ENCODE peak calls at places on chromosomes 12 and 14, in four cellular contexts. G is GM12878, S is WTC11, V is K562. F is an unnamed sample.

GRCh38 chr12:67068204-67068731 is 200.9 kb upstream of the CAND1 start:
- DNase-seq in G (no peak), V (no peak), S (peak), F (no peak)

GRCh38 chr14:58353516-58354299 is 42.0 kb upstream of the TOMM20L start:
- DNase-seq in S (no peak), G (no peak), V (no peak), F (no peak)

GRCh38 chr12:4996714-4997113 is 47.0 kb upstream of the KCNA5 start:
- DNase-seq in S (no peak), V (no peak), G (no peak), F (no peak)

GRCh38 chr14:59507063-59507751 is 22.9 kb downstream of the JKAMP start:
- DNase-seq in S (peak), G (no peak), V (peak), F (peak)

GRCh38 chr12:33253123-33253522 is 186.5 kb downstream of the SYT10 start:
- DNase-seq in G (no peak), S (no peak), V (no peak), F (no peak)

GRCh38 chr12:49580572-49581535 is 12.9 kb upstream of the MCRS1 start:
- DNase-seq in V (peak), G (no peak), S (peak), F (peak)

GRCh38 chr14:93832665-93833064 is 44.4 kb upstream of the PRIMA1 start:
- DNase-seq in V (no peak), G (no peak), S (no peak), F (no peak)

GRCh38 chr14:57464013-57464730 is 29.5 kb downstream of the CCDC198 start:
- DNase-seq in S (no peak), V (no peak), G (no peak), F (no peak)

GRCh38 chr12:1204581-1205121 is 213.6 kb downstream of the ERC1 start:
- DNase-seq in G (peak), V (no peak), S (no peak), F (no peak)

GRCh38 chr12:125688223-125688622 is 623.0 kb downstream of the AACS start:
- DNase-seq in G (no peak), S (no peak), V (no peak), F (no peak)

GRCh38 chr12:84355561-84355960 is 557.0 kb downstream of the SLC6A15 start:
- DNase-seq in V (no peak), G (no peak), S (no peak), F (no peak)

GRCh38 chr12:66087365-66087943 is 43.1 kb downstream of the LLPH start:
- DNase-seq in G (no peak), V (peak), S (peak), F (peak)

DNA sequence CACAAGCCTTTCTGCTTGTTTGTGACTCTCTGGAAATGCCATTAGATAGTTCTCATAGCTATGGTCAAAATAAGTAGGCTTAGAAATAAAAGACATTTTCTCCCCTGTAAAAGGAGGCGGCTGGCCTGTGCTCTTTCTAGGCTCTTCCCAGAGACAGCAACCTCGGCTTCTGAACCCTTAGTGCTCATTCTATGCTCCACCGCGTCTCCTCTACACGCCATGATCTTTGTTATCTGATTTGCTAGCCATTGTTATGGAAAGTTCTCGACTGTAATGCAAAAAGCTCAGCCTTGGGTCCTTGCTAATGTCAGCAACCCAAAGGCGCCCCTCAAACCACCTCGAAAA is 64.5 kb downstream of the CRADD start:
- DNase-seq in V (peak), G (no peak), S (peak), F (peak)
- TF ChIP-seq ESRRA in V (no peak), G (no peak), S (no peak), F (no peak)

GRCh38 chr12:45329238-45329637 is 113.3 kb downstream of the ANO6 start:
- DNase-seq in G (no peak), S (no peak), V (no peak), F (no peak)
- TF ChIP-seq ATF3 in G (no peak), S (no peak), V (no peak), F (no peak)

DNA sequence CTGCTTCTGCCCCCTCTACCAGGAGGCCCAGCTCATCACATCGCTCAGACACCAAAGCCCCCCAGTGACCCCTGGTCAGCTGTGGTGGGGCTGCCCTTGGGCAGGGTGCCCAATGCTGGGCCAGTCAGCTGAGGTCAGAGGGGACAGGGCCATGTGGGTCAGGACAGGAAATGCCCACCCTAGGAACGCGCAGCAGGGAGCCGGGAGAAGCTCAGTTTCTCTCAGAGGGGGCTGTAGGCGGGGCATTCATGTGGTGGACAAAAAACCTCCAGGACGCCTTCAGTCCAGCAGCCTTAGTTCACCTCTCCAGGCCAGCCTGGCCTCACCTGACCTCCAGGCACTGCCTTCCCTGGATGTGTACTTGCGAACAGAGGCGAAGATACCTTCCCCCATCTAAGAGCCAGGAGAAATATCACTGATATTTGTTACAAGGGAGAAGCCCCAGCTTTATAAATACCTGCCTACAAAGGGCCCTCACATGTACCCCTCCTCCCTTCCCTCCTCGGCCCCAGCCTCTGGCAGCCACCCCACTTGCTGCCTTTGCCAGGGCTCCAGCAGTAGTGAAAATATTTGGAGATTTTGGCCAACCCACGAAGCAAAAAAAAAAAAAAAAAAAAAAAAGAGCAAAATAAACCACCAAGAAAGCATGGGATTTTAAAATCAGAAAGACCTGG is 41.9 kb upstream of the PLEKHG6 start:
- DNase-seq in V (no peak), S (no peak), G (no peak), F (no peak)
- TF ChIP-seq ESRRA in V (no peak), S (no peak), G (no peak), F (no peak)

GRCh38 chr12:52183544-52183910 is 8.3 kb downstream of the KRT80 start:
- DNase-seq in G (no peak), V (no peak), S (no peak), F (no peak)
- TF ChIP-seq ATF3 in G (no peak), V (no peak), S (no peak), F (no peak)

DNA sequence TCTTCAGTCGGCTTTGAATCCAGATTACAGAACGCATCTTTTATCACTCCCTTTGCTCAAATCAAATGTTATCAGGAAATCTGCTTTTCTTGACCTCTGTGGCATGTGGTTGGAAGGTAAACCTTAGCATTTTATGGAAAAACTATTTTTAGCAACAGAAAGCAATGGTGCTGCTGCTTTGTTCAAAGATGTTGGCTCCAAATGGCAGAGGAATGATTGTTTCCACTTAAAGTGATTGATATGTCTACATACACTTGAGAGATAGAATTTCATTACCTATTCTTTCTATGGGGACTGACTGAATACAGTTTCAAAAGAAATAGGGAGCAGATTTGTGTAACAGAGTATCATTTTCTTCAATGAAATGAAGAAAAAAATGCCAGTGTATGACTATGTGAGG is 761.2 kb downstream of the NOVA1 start:
- DNase-seq in S (no peak), V (no peak), G (no peak), F (no peak)
- TF ChIP-seq ESRRA in S (no peak), V (no peak), G (no peak), F (no peak)

DNA sequence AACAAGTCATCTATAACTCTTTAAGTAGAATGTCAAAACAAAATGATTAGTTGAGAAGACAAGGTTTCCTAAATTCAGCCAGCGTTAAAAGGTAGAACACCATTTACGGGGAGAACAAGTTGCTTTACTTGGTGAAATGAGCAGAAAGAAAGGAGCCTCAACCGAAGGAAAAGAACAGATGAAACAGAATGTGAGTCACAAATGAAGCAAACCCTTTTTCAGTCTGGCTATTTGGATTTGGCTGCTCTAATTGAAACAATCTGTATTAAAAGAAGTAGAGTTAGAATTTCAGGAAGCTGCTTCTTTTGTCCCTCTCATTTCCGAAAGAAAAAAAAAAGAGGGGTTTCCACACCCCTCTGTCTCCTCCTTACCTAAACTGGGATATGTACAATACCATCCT is 34.6 kb downstream of the CEP128 start:
- DNase-seq in S (no peak), G (no peak), V (no peak), F (no peak)
- TF ChIP-seq ATF3 in S (no peak), G (no peak), V (no peak), F (no peak)

GRCh38 chr12:123908884-123909807 is 63.5 kb downstream of the CCDC92 start:
- DNase-seq in G (no peak), V (no peak), S (no peak), F (no peak)
- TF ChIP-seq ESRRA in G (no peak), V (no peak), S (no peak), F (no peak)

DNA sequence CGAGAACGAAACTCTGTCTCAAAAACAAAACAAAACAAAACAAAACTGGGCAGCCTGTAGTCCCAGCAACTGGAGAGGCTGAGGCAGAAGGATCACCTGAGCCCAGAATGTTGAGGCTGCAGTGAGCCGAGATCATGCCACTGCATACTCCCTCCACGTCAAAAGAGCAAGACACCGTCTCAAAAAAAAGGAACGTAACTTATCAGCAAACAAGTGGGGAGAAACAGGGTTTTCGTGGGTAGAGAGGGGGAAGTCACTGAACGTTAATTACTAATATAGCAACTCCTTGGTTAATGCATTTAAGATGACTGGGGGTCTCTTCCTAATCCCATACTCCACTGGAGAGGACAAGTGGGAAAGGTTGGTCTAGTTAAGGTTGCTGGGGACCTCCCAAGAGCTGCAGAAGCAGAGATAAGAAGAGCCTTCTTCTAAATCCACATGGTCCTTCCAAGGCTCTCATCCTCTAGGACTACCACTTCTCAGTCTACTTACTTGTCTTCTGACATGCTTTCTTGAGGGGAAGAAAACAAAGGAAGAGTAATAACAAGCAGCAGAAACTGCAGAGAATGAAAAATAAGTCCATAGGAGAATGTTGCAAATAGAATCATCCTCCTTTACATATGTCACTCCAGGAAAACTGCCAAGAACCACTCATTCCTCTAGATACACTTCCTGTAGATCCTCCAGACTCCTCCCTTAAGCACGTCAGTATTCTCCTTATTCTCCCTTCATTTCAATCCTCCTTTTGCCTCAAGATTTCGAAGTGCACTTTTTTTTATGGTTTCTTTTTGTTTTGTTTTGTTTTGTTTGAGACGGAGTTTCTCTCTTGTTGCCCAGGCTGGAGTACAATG is 5.8 kb downstream of the NUMB start:
- DNase-seq in V (no peak), S (no peak), G (no peak), F (no peak)
- TF ChIP-seq ATF3 in V (no peak), S (no peak), G (no peak), F (no peak)

DNA sequence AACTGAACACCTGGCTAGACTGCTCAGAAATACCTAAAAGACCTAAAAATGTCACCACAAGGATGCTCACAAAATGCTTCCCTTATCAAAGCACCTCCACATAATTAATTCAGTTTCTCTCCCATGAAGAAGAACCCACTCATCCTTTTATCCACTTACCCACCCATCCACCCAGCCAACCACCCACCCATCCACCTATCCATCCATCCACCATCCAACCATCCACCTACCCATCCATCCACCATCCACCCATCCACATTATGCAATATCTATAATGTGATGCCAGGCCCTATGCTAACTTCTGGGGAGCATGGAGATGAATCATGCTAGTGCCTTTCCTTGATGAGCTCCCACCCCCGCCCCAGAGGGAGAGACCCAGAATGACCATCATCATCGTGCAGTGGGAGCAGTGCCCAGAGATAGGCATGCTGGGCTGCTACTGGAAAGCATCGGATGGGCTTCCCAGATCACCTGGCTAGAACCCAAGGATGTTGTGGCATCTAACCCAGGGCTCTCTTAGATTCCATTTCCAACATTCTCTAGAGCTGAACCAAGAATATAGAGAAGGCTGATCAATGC is 166.6 kb downstream of the TTC7B start:
- DNase-seq in G (no peak), S (no peak), V (no peak), F (no peak)
- TF ChIP-seq ESRRA in G (no peak), S (no peak), V (no peak), F (no peak)

DNA sequence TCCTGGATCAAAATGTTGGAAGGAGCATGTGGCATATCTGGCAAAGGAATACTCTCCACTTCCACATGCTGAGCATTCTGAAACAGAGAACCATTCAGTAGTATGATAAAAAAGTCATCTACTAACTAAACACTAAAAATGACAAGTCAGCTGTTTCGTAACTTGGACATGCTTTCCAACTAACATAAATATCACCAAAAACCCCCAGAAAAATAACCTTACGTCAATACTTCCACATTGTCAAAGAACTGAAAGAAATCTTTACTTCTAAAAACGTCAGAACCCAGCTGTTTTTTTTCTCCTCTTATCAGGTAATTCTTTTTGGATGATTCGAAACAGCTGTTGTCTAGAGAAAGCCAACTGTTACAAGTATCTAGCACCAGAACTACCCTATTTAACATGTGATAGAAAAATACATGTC is 8.2 kb downstream of the WBP11 start:
- DNase-seq in G (no peak), S (no peak), V (no peak), F (no peak)
- TF ChIP-seq ATF3 in G (no peak), S (no peak), V (no peak), F (no peak)

F was measured in HepG2.